ENCODE peak calls at places on chromosomes 16 and 17, in seven cellular contexts. V is PC-3; E is hepatocyte; R is heart left ventricle; A is fibroblast of lung; W is CD8-positive, alpha-beta memory T cell; O is pancreas. F is an unnamed sample.

GRCh38 chr16:76502555-76502954 is 225.4 kb downstream of the CNTNAP4 start:
- DNase-seq in V (no peak), E (no peak), R (no peak), A (no peak), W (no peak), O (no peak), F (no peak)

GRCh38 chr17:74810699-74811485 is 34.7 kb upstream of the NAT9 start:
- DNase-seq in V (no peak), E (no peak), R (no peak), A (no peak), W (no peak), O (no peak), F (no peak)

GRCh38 chr17:14428640-14429029 is 127.8 kb downstream of the HS3ST3B1 start:
- DNase-seq in V (no peak), E (no peak), R (no peak), A (no peak), W (peak; percentile 7), O (no peak), F (no peak)

GRCh38 chr17:6589266-6589946 is 33.1 kb upstream of the PITPNM3 start:
- DNase-seq in V (no peak), E (no peak), R (no peak), A (no peak), W (no peak), O (no peak), F (no peak)

GRCh38 chr17:6753006-6753445 is 2.8 kb upstream of the XAF1 start:
- DNase-seq in V (peak; percentile 44), E (peak; percentile 11), R (peak; percentile 81), A (peak; percentile 69), W (peak; percentile 25), O (no peak), F (no peak)

GRCh38 chr17:61285483-61286320 is 113.9 kb upstream of the TBX2 start:
- DNase-seq in V (peak; percentile 22), E (peak; percentile 28), R (peak; percentile 56), A (peak; percentile 98), W (no peak), O (no peak), F (no peak)

GRCh38 chr17:10349403-10349802 is 23.4 kb downstream of the MYH13 start:
- DNase-seq in V (no peak), E (no peak), R (no peak), A (no peak), W (no peak), O (no peak), F (no peak)

GRCh38 chr17:48608494-48608834 is 2.4 kb downstream of the HOXB7 start:
- DNase-seq in V (no peak), E (no peak), R (no peak), A (no peak), W (no peak), O (no peak), F (no peak)

GRCh38 chr17:40122944-40123810 is 1.4 kb downstream of the MSL1 start:
- DNase-seq in V (peak; percentile 33), E (peak; percentile 72), R (peak; percentile 65), A (peak; percentile 45), W (peak; percentile 37), O (peak; percentile 62), F (no peak)

GRCh38 chr16:25192096-25192495 is 24.7 kb upstream of the AQP8 start:
- DNase-seq in V (no peak), E (no peak), R (no peak), A (no peak), W (no peak), O (no peak), F (no peak)

GRCh38 chr17:45895969-45896793 is 1.8 kb downstream of the MAPT start:
- DNase-seq in V (no peak), E (no peak), R (no peak), A (no peak), W (no peak), O (no peak), F (peak; percentile 82)

GRCh38 chr16:17939723-17940122 is 396.8 kb downstream of the NPIPA8 start:
- DNase-seq in V (no peak), E (no peak), R (no peak), A (no peak), W (no peak), O (no peak), F (no peak)

GRCh38 chr16:3836641-3837040 is 43.9 kb downstream of the CREBBP start:
- DNase-seq in V (no peak), E (no peak), R (no peak), A (peak; percentile 62), W (no peak), O (no peak), F (no peak)

GRCh38 chr17:73757324-73757942 is 113.2 kb upstream of the SDK2 start:
- DNase-seq in V (no peak), E (no peak), R (no peak), A (no peak), W (no peak), O (no peak), F (no peak)

GRCh38 chr17:30379303-30380105 is 777 bp downstream of the CPD start:
- DNase-seq in V (no peak), E (no peak), R (peak; percentile 29), A (no peak), W (peak; percentile 13), O (peak; percentile 27), F (peak; percentile 49)

GRCh38 chr17:43528319-43528987 is 17.7 kb downstream of the ETV4 start:
- DNase-seq in V (no peak), E (no peak), R (peak; percentile 46), A (no peak), W (no peak), O (peak; percentile 65), F (peak; percentile 58)

GRCh38 chr16:68037820-68038597 is 14.9 kb downstream of the DUS2 start:
- DNase-seq in V (no peak), E (no peak), R (no peak), A (no peak), W (no peak), O (no peak), F (no peak)

GRCh38 chr16:4593069-4593468 is 21.6 kb downstream of the UBALD1 start:
- DNase-seq in V (no peak), E (no peak), R (no peak), A (no peak), W (no peak), O (no peak), F (peak; percentile 82)

GRCh38 chr17:38465420-38466345 is 37.4 kb downstream of the ARHGAP23 start:
- DNase-seq in V (no peak), E (no peak), R (peak; percentile 77), A (no peak), W (no peak), O (no peak), F (no peak)

GRCh38 chr16:30054451-30054850 is 11.1 kb upstream of the ALDOA start:
- DNase-seq in V (no peak), E (no peak), R (no peak), A (no peak), W (no peak), O (no peak), F (no peak)

GRCh38 chr17:5248821-5249479 is 14.3 kb upstream of the SCIMP start:
- DNase-seq in V (no peak), E (no peak), R (no peak), A (no peak), W (no peak), O (no peak), F (no peak)

GRCh38 chr16:6377956-6378355 is 954.7 kb upstream of the RBFOX1 start:
- DNase-seq in V (no peak), E (no peak), R (no peak), A (no peak), W (no peak), O (no peak), F (no peak)

GRCh38 chr17:48728232-48729231 is at the start of gene HOXB13:
- DNase-seq in V (peak; percentile 94), E (peak; percentile 67), R (no peak), A (peak; percentile 24), W (no peak), O (no peak), F (no peak)

GRCh38 chr17:79800325-79801155 is 3.7 kb upstream of the CBX8 start:
- DNase-seq in V (peak; percentile 58), E (peak; percentile 76), R (no peak), A (peak; percentile 57), W (no peak), O (no peak), F (no peak)
- H3K4me1 ChIP-seq in V (peaks cover 45% of the 10 kb centered on the region), E (peaks cover 27% of the 10 kb centered on the region), R (peaks cover 67% of the 10 kb centered on the region), A (peaks cover 5% of the 10 kb centered on the region), W (peaks cover 78% of the 10 kb centered on the region), O (peaks cover 15% of the 10 kb centered on the region), F (peaks cover 59% of the 10 kb centered on the region)

DNA sequence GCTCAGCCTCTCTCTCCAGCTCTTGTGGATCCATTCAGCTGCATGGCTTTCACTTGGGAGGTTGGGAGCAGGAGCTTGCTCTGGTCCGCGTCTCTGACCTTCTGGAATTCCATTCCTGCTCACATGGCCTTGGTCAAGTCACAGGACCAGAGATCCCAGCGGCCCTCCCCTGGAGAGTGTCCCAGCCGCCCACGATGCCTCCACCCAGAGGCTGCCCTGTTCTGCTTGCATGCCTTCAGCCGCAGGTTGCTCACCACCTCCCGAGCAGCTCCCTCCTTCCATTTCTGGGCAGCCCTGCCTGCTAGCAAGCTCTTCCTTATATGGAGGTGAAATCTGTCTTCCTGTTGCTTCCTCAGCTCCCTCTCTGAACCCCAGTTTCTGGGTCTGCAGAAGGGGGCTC is 32.6 kb downstream of the RAI1 start:
- DNase-seq in V (no peak), E (peak; percentile 58), R (peak; percentile 75), A (peak; percentile 50), W (no peak), O (peak; percentile 51), F (peak; percentile 62)
- H3K4me1 ChIP-seq in V (peaks cover 39% of the 10 kb centered on the region), E (peaks cover 58% of the 10 kb centered on the region), R (peaks cover 54% of the 10 kb centered on the region), A (peaks cover 45% of the 10 kb centered on the region), W (peaks cover 5% of the 10 kb centered on the region), O (peaks cover 13% of the 10 kb centered on the region), F (peaks cover 64% of the 10 kb centered on the region)

DNA sequence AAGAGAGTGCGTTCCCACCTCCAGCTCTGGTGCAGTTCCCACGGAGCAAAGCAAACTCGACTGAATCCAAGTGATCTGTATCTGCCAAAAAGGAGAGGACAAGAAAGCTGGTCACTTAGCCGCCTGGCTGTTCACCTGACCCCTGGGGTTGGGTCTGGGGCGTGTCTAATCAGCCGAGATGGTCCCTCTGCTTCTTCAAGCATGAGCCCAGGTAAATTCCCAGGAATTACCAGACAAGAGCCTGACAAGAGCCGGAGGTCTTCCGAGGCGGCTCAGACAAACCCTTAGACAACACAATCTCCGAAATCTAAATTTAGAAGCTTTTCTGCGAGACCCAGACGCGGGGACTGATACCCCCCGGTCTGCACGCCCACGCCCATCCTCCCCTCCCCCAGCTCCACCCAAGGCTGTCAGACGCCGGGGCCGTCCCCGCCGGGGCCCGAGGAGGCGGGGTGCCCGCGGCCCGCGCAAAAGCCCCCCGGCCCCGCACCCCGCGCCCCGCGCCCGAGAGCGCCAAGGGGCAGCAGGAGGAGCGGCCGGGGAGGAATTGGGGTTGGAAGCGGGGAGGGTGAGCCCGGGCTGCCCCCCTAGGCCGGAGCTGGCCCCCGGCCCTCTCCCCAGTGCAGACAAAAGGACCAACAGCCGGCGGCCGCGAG is 661 bp downstream of the ZNF821 start:
- DNase-seq in V (peak; percentile 30), E (peak; percentile 72), R (peak; percentile 60), A (no peak), W (peak; percentile 48), O (peak; percentile 36), F (peak; percentile 59)
- H3K4me1 ChIP-seq in V (peaks cover 5% of the 10 kb centered on the region), E (no peaks in the 10 kb centered on the region), R (peaks cover 19% of the 10 kb centered on the region), A (peaks cover 2% of the 10 kb centered on the region), W (peaks cover 38% of the 10 kb centered on the region), O (no peaks in the 10 kb centered on the region), F (peaks cover 30% of the 10 kb centered on the region)

DNA sequence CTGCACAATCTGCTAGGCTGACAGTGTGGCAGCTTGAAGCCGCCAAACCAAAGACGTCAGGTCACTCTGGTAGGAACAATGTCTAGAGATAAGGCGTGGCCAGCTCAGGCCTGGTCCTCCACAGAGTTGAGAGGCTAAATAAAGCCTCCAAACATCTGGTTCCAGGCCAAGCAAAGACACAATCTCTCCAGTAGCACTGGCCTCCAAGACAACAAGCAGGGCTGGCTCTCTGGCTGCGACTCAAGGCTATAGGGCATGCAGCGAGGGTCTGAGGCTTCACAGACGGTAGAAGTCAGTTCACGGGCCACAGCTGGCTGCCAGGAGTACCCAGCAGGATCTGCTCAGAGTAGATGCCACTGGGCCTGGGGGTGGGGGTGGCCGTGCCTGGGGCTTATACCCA is 75.6 kb downstream of the ABR start:
- DNase-seq in V (no peak), E (no peak), R (peak; percentile 74), A (no peak), W (no peak), O (no peak), F (no peak)
- H3K4me1 ChIP-seq in V (peaks cover 13% of the 10 kb centered on the region), E (peaks cover 10% of the 10 kb centered on the region), R (peaks cover 87% of the 10 kb centered on the region), A (peaks cover 9% of the 10 kb centered on the region), W (peaks cover 12% of the 10 kb centered on the region), O (peaks cover 20% of the 10 kb centered on the region), F (peaks cover 30% of the 10 kb centered on the region)